ENCODE peak calls at places on chromosomes 16 and 17, in eight cellular contexts. One of them, this sample, is unnamed.

GRCh38 chr17:1312261-1312870 is 32.9 kb downstream of the TRARG1 start:
- DNase-seq in H54: no peak
- DNase-seq in activated T-cell treated with anti-CD3 and anti-CD28 coated beads for 1 hour: no peak
- DNase-seq in Daoy: peak
- DNase-seq in C1 segment of cervical spinal cord: no peak
- DNase-seq in fibroblast of mammary gland: no peak
- DNase-seq in Right ventricle myocardium superior: no peak
- DNase-seq in T-helper 1 cell: peak
- DNase-seq in this sample: no peak

GRCh38 chr17:73092518-73093135 is at the start of gene SLC39A11:
- DNase-seq in H54: peak
- DNase-seq in activated T-cell treated with anti-CD3 and anti-CD28 coated beads for 1 hour: peak
- DNase-seq in Daoy: peak
- DNase-seq in C1 segment of cervical spinal cord: peak
- DNase-seq in fibroblast of mammary gland: peak
- DNase-seq in Right ventricle myocardium superior: peak
- DNase-seq in T-helper 1 cell: peak
- DNase-seq in this sample: peak

GRCh38 chr16:68356249-68356918 is 45.6 kb downstream of the PRMT7 start:
- DNase-seq in H54: no peak
- DNase-seq in activated T-cell treated with anti-CD3 and anti-CD28 coated beads for 1 hour: peak
- DNase-seq in Daoy: no peak
- DNase-seq in C1 segment of cervical spinal cord: no peak
- DNase-seq in fibroblast of mammary gland: no peak
- DNase-seq in Right ventricle myocardium superior: no peak
- DNase-seq in T-helper 1 cell: peak
- DNase-seq in this sample: peak

GRCh38 chr16:55257971-55258613 is 65.9 kb upstream of the IRX6 start:
- DNase-seq in H54: peak
- DNase-seq in activated T-cell treated with anti-CD3 and anti-CD28 coated beads for 1 hour: peak
- DNase-seq in Daoy: peak
- DNase-seq in C1 segment of cervical spinal cord: no peak
- DNase-seq in fibroblast of mammary gland: peak
- DNase-seq in Right ventricle myocardium superior: peak
- DNase-seq in T-helper 1 cell: peak
- DNase-seq in this sample: no peak

GRCh38 chr17:50059256-50059655 is 3.3 kb downstream of the ITGA3 start:
- DNase-seq in H54: no peak
- DNase-seq in activated T-cell treated with anti-CD3 and anti-CD28 coated beads for 1 hour: no peak
- DNase-seq in Daoy: no peak
- DNase-seq in C1 segment of cervical spinal cord: no peak
- DNase-seq in fibroblast of mammary gland: no peak
- DNase-seq in Right ventricle myocardium superior: no peak
- DNase-seq in T-helper 1 cell: no peak
- DNase-seq in this sample: no peak

GRCh38 chr17:48612854-48613691 is 2.0 kb downstream of the HOXB8 start:
- DNase-seq in H54: no peak
- DNase-seq in activated T-cell treated with anti-CD3 and anti-CD28 coated beads for 1 hour: peak
- DNase-seq in Daoy: peak
- DNase-seq in C1 segment of cervical spinal cord: no peak
- DNase-seq in fibroblast of mammary gland: no peak
- DNase-seq in Right ventricle myocardium superior: no peak
- DNase-seq in T-helper 1 cell: peak
- DNase-seq in this sample: no peak

GRCh38 chr17:3004925-3005324 is 58.5 kb downstream of the OR1D5 start:
- DNase-seq in H54: no peak
- DNase-seq in activated T-cell treated with anti-CD3 and anti-CD28 coated beads for 1 hour: no peak
- DNase-seq in Daoy: no peak
- DNase-seq in C1 segment of cervical spinal cord: no peak
- DNase-seq in fibroblast of mammary gland: no peak
- DNase-seq in Right ventricle myocardium superior: peak
- DNase-seq in T-helper 1 cell: no peak
- DNase-seq in this sample: peak

GRCh38 chr17:78347453-78347852 is 12.4 kb downstream of the SOCS3 start:
- DNase-seq in H54: no peak
- DNase-seq in activated T-cell treated with anti-CD3 and anti-CD28 coated beads for 1 hour: no peak
- DNase-seq in Daoy: no peak
- DNase-seq in C1 segment of cervical spinal cord: no peak
- DNase-seq in fibroblast of mammary gland: no peak
- DNase-seq in Right ventricle myocardium superior: no peak
- DNase-seq in T-helper 1 cell: no peak
- DNase-seq in this sample: no peak

GRCh38 chr16:88493879-88494278 is 40.8 kb downstream of the ZFPM1 start:
- DNase-seq in H54: no peak
- DNase-seq in activated T-cell treated with anti-CD3 and anti-CD28 coated beads for 1 hour: no peak
- DNase-seq in Daoy: no peak
- DNase-seq in C1 segment of cervical spinal cord: no peak
- DNase-seq in fibroblast of mammary gland: no peak
- DNase-seq in Right ventricle myocardium superior: no peak
- DNase-seq in T-helper 1 cell: no peak
- DNase-seq in this sample: no peak

GRCh38 chr17:64441772-64442549 is 7.0 kb upstream of the MILR1 start:
- DNase-seq in H54: no peak
- DNase-seq in activated T-cell treated with anti-CD3 and anti-CD28 coated beads for 1 hour: no peak
- DNase-seq in Daoy: peak
- DNase-seq in C1 segment of cervical spinal cord: peak
- DNase-seq in fibroblast of mammary gland: peak
- DNase-seq in Right ventricle myocardium superior: peak
- DNase-seq in T-helper 1 cell: peak
- DNase-seq in this sample: peak

GRCh38 chr17:19370493-19370960 is 7.8 kb upstream of the MAPK7 start:
- DNase-seq in H54: no peak
- DNase-seq in activated T-cell treated with anti-CD3 and anti-CD28 coated beads for 1 hour: no peak
- DNase-seq in Daoy: no peak
- DNase-seq in C1 segment of cervical spinal cord: no peak
- DNase-seq in fibroblast of mammary gland: peak
- DNase-seq in Right ventricle myocardium superior: peak
- DNase-seq in T-helper 1 cell: peak
- DNase-seq in this sample: no peak

GRCh38 chr17:77494664-77495435 is 354.1 kb downstream of the SEC14L1 start:
- DNase-seq in H54: peak
- DNase-seq in activated T-cell treated with anti-CD3 and anti-CD28 coated beads for 1 hour: peak
- DNase-seq in Daoy: peak
- DNase-seq in C1 segment of cervical spinal cord: peak
- DNase-seq in fibroblast of mammary gland: peak
- DNase-seq in Right ventricle myocardium superior: peak
- DNase-seq in T-helper 1 cell: peak
- DNase-seq in this sample: peak

GRCh38 chr16:23182675-23183485 is at the start of gene SCNN1G:
- DNase-seq in H54: no peak
- DNase-seq in activated T-cell treated with anti-CD3 and anti-CD28 coated beads for 1 hour: no peak
- DNase-seq in Daoy: no peak
- DNase-seq in C1 segment of cervical spinal cord: no peak
- DNase-seq in fibroblast of mammary gland: no peak
- DNase-seq in Right ventricle myocardium superior: no peak
- DNase-seq in T-helper 1 cell: no peak
- DNase-seq in this sample: no peak

GRCh38 chr16:27495191-27495590 is 54.5 kb downstream of the GTF3C1 start:
- DNase-seq in H54: no peak
- DNase-seq in activated T-cell treated with anti-CD3 and anti-CD28 coated beads for 1 hour: no peak
- DNase-seq in Daoy: no peak
- DNase-seq in C1 segment of cervical spinal cord: no peak
- DNase-seq in fibroblast of mammary gland: peak
- DNase-seq in Right ventricle myocardium superior: peak
- DNase-seq in T-helper 1 cell: no peak
- DNase-seq in this sample: no peak

GRCh38 chr16:12542818-12543699 is 260.6 kb downstream of the CPPED1 start:
- DNase-seq in H54: no peak
- DNase-seq in activated T-cell treated with anti-CD3 and anti-CD28 coated beads for 1 hour: no peak
- DNase-seq in Daoy: no peak
- DNase-seq in C1 segment of cervical spinal cord: no peak
- DNase-seq in fibroblast of mammary gland: no peak
- DNase-seq in Right ventricle myocardium superior: no peak
- DNase-seq in T-helper 1 cell: no peak
- DNase-seq in this sample: no peak

GRCh38 chr17:69593351-69593715 is 178.8 kb downstream of the MAP2K6 start:
- DNase-seq in H54: no peak
- DNase-seq in activated T-cell treated with anti-CD3 and anti-CD28 coated beads for 1 hour: no peak
- DNase-seq in Daoy: no peak
- DNase-seq in C1 segment of cervical spinal cord: no peak
- DNase-seq in fibroblast of mammary gland: no peak
- DNase-seq in Right ventricle myocardium superior: no peak
- DNase-seq in T-helper 1 cell: no peak
- DNase-seq in this sample: no peak

GRCh38 chr17:39700148-39700987 is 504 bp downstream of the ERBB2 start:
- DNase-seq in H54: peak
- DNase-seq in activated T-cell treated with anti-CD3 and anti-CD28 coated beads for 1 hour: no peak
- DNase-seq in Daoy: peak
- DNase-seq in C1 segment of cervical spinal cord: no peak
- DNase-seq in fibroblast of mammary gland: no peak
- DNase-seq in Right ventricle myocardium superior: no peak
- DNase-seq in T-helper 1 cell: no peak
- DNase-seq in this sample: no peak

GRCh38 chr17:61490540-61490975 is 38.3 kb downstream of the TBX4 start:
- DNase-seq in H54: peak
- DNase-seq in activated T-cell treated with anti-CD3 and anti-CD28 coated beads for 1 hour: no peak
- DNase-seq in Daoy: peak
- DNase-seq in C1 segment of cervical spinal cord: no peak
- DNase-seq in fibroblast of mammary gland: peak
- DNase-seq in Right ventricle myocardium superior: no peak
- DNase-seq in T-helper 1 cell: no peak
- DNase-seq in this sample: no peak

GRCh38 chr17:21263351-21263750 is 10.1 kb upstream of the NATD1 start:
- DNase-seq in H54: no peak
- DNase-seq in activated T-cell treated with anti-CD3 and anti-CD28 coated beads for 1 hour: no peak
- DNase-seq in Daoy: no peak
- DNase-seq in C1 segment of cervical spinal cord: no peak
- DNase-seq in fibroblast of mammary gland: peak
- DNase-seq in Right ventricle myocardium superior: no peak
- DNase-seq in T-helper 1 cell: no peak
- DNase-seq in this sample: no peak

GRCh38 chr17:78343433-78344201 is 16.3 kb downstream of the SOCS3 start:
- DNase-seq in H54: peak
- DNase-seq in activated T-cell treated with anti-CD3 and anti-CD28 coated beads for 1 hour: peak
- DNase-seq in Daoy: no peak
- DNase-seq in C1 segment of cervical spinal cord: no peak
- DNase-seq in fibroblast of mammary gland: no peak
- DNase-seq in Right ventricle myocardium superior: no peak
- DNase-seq in T-helper 1 cell: peak
- DNase-seq in this sample: no peak

GRCh38 chr17:64781394-64781793 is 119.3 kb upstream of the SMURF2 start:
- DNase-seq in H54: no peak
- DNase-seq in activated T-cell treated with anti-CD3 and anti-CD28 coated beads for 1 hour: peak
- DNase-seq in Daoy: peak
- DNase-seq in C1 segment of cervical spinal cord: no peak
- DNase-seq in fibroblast of mammary gland: no peak
- DNase-seq in Right ventricle myocardium superior: peak
- DNase-seq in T-helper 1 cell: peak
- DNase-seq in this sample: no peak

GRCh38 chr16:75197522-75198134 is 9.3 kb downstream of the CTRB2 start:
- DNase-seq in H54: no peak
- DNase-seq in activated T-cell treated with anti-CD3 and anti-CD28 coated beads for 1 hour: no peak
- DNase-seq in Daoy: no peak
- DNase-seq in C1 segment of cervical spinal cord: no peak
- DNase-seq in fibroblast of mammary gland: no peak
- DNase-seq in Right ventricle myocardium superior: no peak
- DNase-seq in T-helper 1 cell: no peak
- DNase-seq in this sample: no peak

GRCh38 chr17:9606453-9606852 is 30.0 kb downstream of the CFAP52 start:
- DNase-seq in H54: no peak
- DNase-seq in activated T-cell treated with anti-CD3 and anti-CD28 coated beads for 1 hour: no peak
- DNase-seq in Daoy: no peak
- DNase-seq in C1 segment of cervical spinal cord: no peak
- DNase-seq in fibroblast of mammary gland: no peak
- DNase-seq in Right ventricle myocardium superior: no peak
- DNase-seq in T-helper 1 cell: no peak
- DNase-seq in this sample: no peak

GRCh38 chr16:77223184-77223583 is 24.0 kb downstream of the SYCE1L start:
- DNase-seq in H54: peak
- DNase-seq in activated T-cell treated with anti-CD3 and anti-CD28 coated beads for 1 hour: no peak
- DNase-seq in Daoy: peak
- DNase-seq in C1 segment of cervical spinal cord: no peak
- DNase-seq in fibroblast of mammary gland: no peak
- DNase-seq in Right ventricle myocardium superior: no peak
- DNase-seq in T-helper 1 cell: peak
- DNase-seq in this sample: no peak

GRCh38 chr16:28013392-28013791 is 50.1 kb downstream of the GSG1L start:
- DNase-seq in H54: no peak
- DNase-seq in activated T-cell treated with anti-CD3 and anti-CD28 coated beads for 1 hour: no peak
- DNase-seq in Daoy: no peak
- DNase-seq in C1 segment of cervical spinal cord: no peak
- DNase-seq in fibroblast of mammary gland: no peak
- DNase-seq in Right ventricle myocardium superior: no peak
- DNase-seq in T-helper 1 cell: no peak
- DNase-seq in this sample: no peak

GRCh38 chr17:46736100-46736499 is 82.4 kb downstream of the WNT3 start:
- DNase-seq in H54: no peak
- DNase-seq in activated T-cell treated with anti-CD3 and anti-CD28 coated beads for 1 hour: no peak
- DNase-seq in Daoy: no peak
- DNase-seq in C1 segment of cervical spinal cord: no peak
- DNase-seq in fibroblast of mammary gland: no peak
- DNase-seq in Right ventricle myocardium superior: no peak
- DNase-seq in T-helper 1 cell: no peak
- DNase-seq in this sample: no peak

GRCh38 chr16:11121909-11122692 is 133.9 kb downstream of the SOCS1 start:
- DNase-seq in H54: no peak
- DNase-seq in activated T-cell treated with anti-CD3 and anti-CD28 coated beads for 1 hour: no peak
- DNase-seq in Daoy: no peak
- DNase-seq in C1 segment of cervical spinal cord: no peak
- DNase-seq in fibroblast of mammary gland: no peak
- DNase-seq in Right ventricle myocardium superior: no peak
- DNase-seq in T-helper 1 cell: no peak
- DNase-seq in this sample: no peak

GRCh38 chr17:17051380-17051779 is 9.1 kb downstream of the MPRIP start:
- DNase-seq in H54: no peak
- DNase-seq in activated T-cell treated with anti-CD3 and anti-CD28 coated beads for 1 hour: no peak
- DNase-seq in Daoy: no peak
- DNase-seq in C1 segment of cervical spinal cord: no peak
- DNase-seq in fibroblast of mammary gland: no peak
- DNase-seq in Right ventricle myocardium superior: no peak
- DNase-seq in T-helper 1 cell: no peak
- DNase-seq in this sample: no peak

GRCh38 chr16:84245933-84246678 is 6.3 kb upstream of the KCNG4 start:
- DNase-seq in H54: no peak
- DNase-seq in activated T-cell treated with anti-CD3 and anti-CD28 coated beads for 1 hour: no peak
- DNase-seq in Daoy: no peak
- DNase-seq in C1 segment of cervical spinal cord: no peak
- DNase-seq in fibroblast of mammary gland: no peak
- DNase-seq in Right ventricle myocardium superior: no peak
- DNase-seq in T-helper 1 cell: no peak
- DNase-seq in this sample: no peak

GRCh38 chr17:48997103-48997826 is at the start of gene IGF2BP1:
- DNase-seq in H54: no peak
- DNase-seq in activated T-cell treated with anti-CD3 and anti-CD28 coated beads for 1 hour: no peak
- DNase-seq in Daoy: peak
- DNase-seq in C1 segment of cervical spinal cord: no peak
- DNase-seq in fibroblast of mammary gland: peak
- DNase-seq in Right ventricle myocardium superior: no peak
- DNase-seq in T-helper 1 cell: peak
- DNase-seq in this sample: no peak

GRCh38 chr17:19741832-19742457 is 6.2 kb downstream of the ALDH3A1 start:
- DNase-seq in H54: no peak
- DNase-seq in activated T-cell treated with anti-CD3 and anti-CD28 coated beads for 1 hour: no peak
- DNase-seq in Daoy: no peak
- DNase-seq in C1 segment of cervical spinal cord: no peak
- DNase-seq in fibroblast of mammary gland: no peak
- DNase-seq in Right ventricle myocardium superior: no peak
- DNase-seq in T-helper 1 cell: no peak
- DNase-seq in this sample: no peak

GRCh38 chr17:19017804-19018599 is 13.4 kb upstream of the FAM83G start:
- DNase-seq in H54: no peak
- DNase-seq in activated T-cell treated with anti-CD3 and anti-CD28 coated beads for 1 hour: no peak
- DNase-seq in Daoy: no peak
- DNase-seq in C1 segment of cervical spinal cord: no peak
- DNase-seq in fibroblast of mammary gland: no peak
- DNase-seq in Right ventricle myocardium superior: peak
- DNase-seq in T-helper 1 cell: no peak
- DNase-seq in this sample: no peak

GRCh38 chr16:5019775-5020174 is 14.0 kb downstream of the NAGPA start:
- DNase-seq in H54: no peak
- DNase-seq in activated T-cell treated with anti-CD3 and anti-CD28 coated beads for 1 hour: no peak
- DNase-seq in Daoy: no peak
- DNase-seq in C1 segment of cervical spinal cord: no peak
- DNase-seq in fibroblast of mammary gland: no peak
- DNase-seq in Right ventricle myocardium superior: no peak
- DNase-seq in T-helper 1 cell: no peak
- DNase-seq in this sample: peak

GRCh38 chr16:89925596-89926079 is 2.5 kb downstream of the TUBB3 start:
- DNase-seq in H54: peak
- DNase-seq in activated T-cell treated with anti-CD3 and anti-CD28 coated beads for 1 hour: no peak
- DNase-seq in Daoy: no peak
- DNase-seq in C1 segment of cervical spinal cord: no peak
- DNase-seq in fibroblast of mammary gland: peak
- DNase-seq in Right ventricle myocardium superior: no peak
- DNase-seq in T-helper 1 cell: no peak
- DNase-seq in this sample: no peak